ENCODE peak calls at places on chromosome 20, in ten cellular contexts. A, Q, Y, I, Z, H, W, J, P and K are unnamed samples.
A peak's percentile ranks its signal among the peaks of the same experiment; 100 is the strongest.

GRCh38 chr20:11332376-11332775 is 585.3 kb upstream of the BTBD3 start:
- DNase-seq in Q (no peak), W (no peak), Z (no peak), H (no peak), A (peak; percentile 32), P (no peak), I (no peak), Y (no peak), J (no peak), K (no peak)

GRCh38 chr20:10513931-10514575 is 78.9 kb downstream of the SLX4IP start:
- DNase-seq in J (no peak), A (no peak), Z (no peak), P (no peak), I (no peak), Q (no peak), H (no peak), Y (no peak), W (no peak), K (no peak)

GRCh38 chr20:48629960-48630315 is 197.9 kb downstream of the PREX1 start:
- DNase-seq in P (no peak), Y (no peak), A (no peak), J (no peak), Q (no peak), Z (no peak), H (peak; percentile 5), I (no peak), W (no peak), K (no peak)

GRCh38 chr20:58839474-58839874 is 11.2 kb downstream of the GNAS-AS1 start:
- DNase-seq in W (peak; percentile 57), Z (peak; percentile 47), H (no peak), P (no peak), Q (no peak), Y (no peak), J (no peak), I (no peak), A (peak; percentile 24), K (no peak)

GRCh38 chr20:9161308-9161707 is 92.4 kb downstream of the PLCB4 start:
- DNase-seq in H (no peak), J (no peak), Y (no peak), W (no peak), Q (no peak), A (no peak), I (no peak), P (no peak), Z (peak; percentile 18), K (no peak)

GRCh38 chr20:63434599-63435378 is 37.7 kb downstream of the KCNQ2 start:
- DNase-seq in W (peak; percentile 89), A (peak; percentile 18), J (no peak), Y (no peak), Q (no peak), H (peak; percentile 60), I (peak; percentile 74), Z (peak; percentile 47), P (no peak), K (peak; percentile 67)

GRCh38 chr20:61744691-61745396 is 320.8 kb downstream of the TAF4 start:
- DNase-seq in J (no peak), A (peak; percentile 73), Q (no peak), Z (no peak), H (no peak), P (no peak), I (no peak), W (no peak), Y (no peak), K (no peak)

GRCh38 chr20:41175727-41176330 is 38.5 kb downstream of the PLCG1 start:
- DNase-seq in W (no peak), P (no peak), Y (no peak), J (no peak), H (no peak), Q (peak; percentile 34), A (no peak), I (no peak), Z (no peak), K (peak; percentile 7)

GRCh38 chr20:45339084-45339483 is 9.1 kb downstream of the SDC4 start:
- DNase-seq in Z (no peak), P (no peak), A (no peak), W (no peak), H (no peak), I (peak; percentile 61), Y (no peak), J (no peak), Q (no peak), K (peak; percentile 22)

GRCh38 chr20:45338121-45339030 is 9.8 kb downstream of the SDC4 start:
- DNase-seq in Z (no peak), Q (no peak), Y (no peak), P (no peak), I (no peak), A (no peak), W (no peak), J (no peak), H (no peak), K (no peak)

GRCh38 chr20:45336530-45337366 is 11.5 kb downstream of the SDC4 start:
- DNase-seq in W (peak; percentile 73), H (peak; percentile 52), Y (no peak), P (no peak), I (peak; percentile 84), A (peak; percentile 95), Z (peak; percentile 71), J (no peak), Q (peak; percentile 69), K (no peak)

GRCh38 chr20:45339799-45340198 is 8.4 kb downstream of the SDC4 start:
- DNase-seq in P (no peak), Z (no peak), A (no peak), Q (no peak), I (no peak), J (no peak), Y (no peak), W (no peak), H (no peak), K (no peak)

DNA sequence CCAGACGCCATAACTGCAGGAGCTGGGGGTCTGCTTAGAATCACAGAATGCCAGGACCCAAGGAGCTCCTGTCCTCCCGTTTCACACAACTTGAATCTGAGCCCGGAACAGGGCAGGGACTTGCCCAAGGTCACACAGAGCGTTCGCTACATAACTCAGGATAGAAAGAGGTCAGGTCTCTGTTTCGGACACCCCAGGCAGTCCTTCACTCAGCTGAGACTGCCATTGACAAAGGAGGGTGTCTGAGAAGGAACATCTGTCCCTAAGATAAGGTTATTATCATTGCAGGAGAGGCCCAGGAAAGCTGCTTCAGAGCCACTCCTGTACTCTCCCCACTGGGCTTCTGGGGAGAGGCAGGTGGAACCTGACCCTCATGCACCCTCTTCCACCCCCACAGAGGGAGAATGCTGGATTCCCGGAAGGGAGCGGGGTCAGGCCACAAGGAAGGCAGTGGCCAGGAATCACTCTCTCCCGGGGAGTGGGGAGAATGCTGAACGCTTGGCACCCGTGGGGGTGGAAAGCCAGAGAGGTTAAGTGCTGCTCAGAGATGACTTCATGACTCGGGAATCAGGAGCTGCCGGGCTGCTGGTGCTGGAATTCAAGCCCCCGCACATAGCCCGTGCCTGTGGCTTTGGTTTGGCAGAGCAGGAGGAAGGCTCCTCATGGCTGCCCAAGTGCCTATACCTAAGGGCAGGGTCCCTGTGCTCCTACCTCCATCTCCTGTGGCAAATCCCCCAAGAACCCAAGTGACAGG is 10.7 kb downstream of the SDC4 start:
- DNase-seq in Z (peak; percentile 90), I (peak; percentile 66), P (no peak), J (peak; percentile 70), Q (peak; percentile 69), A (peak; percentile 94), Y (peak; percentile 70), W (no peak), H (peak; percentile 75), K (no peak)
- TF ChIP-seq POLR2A in Z (peak; percentile 50), I (peak; percentile 28), P (no peak), J (no peak), Q (no peak), A (no peak), Y (no peak), W (no peak), H (peak; percentile 41), K (peak; percentile 11)

GRCh38 chr20:45918779-45919535 is 7.0 kb upstream of the PLTP start:
- DNase-seq in Q (no peak), I (no peak), J (no peak), A (peak; percentile 21), Y (peak; percentile 33), W (no peak), H (no peak), P (no peak), Z (no peak), K (no peak)

GRCh38 chr20:45919951-45920794 is 8.2 kb upstream of the PLTP start:
- DNase-seq in H (no peak), Z (no peak), I (no peak), Q (no peak), P (no peak), A (peak; percentile 75), Y (peak; percentile 68), W (no peak), J (peak; percentile 52), K (no peak)

GRCh38 chr20:45920795-45921617 is 9.1 kb upstream of the PLTP start:
- DNase-seq in Q (no peak), W (no peak), Z (no peak), H (no peak), Y (peak; percentile 13), P (no peak), J (no peak), I (no peak), A (no peak), K (no peak)

GRCh38 chr20:45919536-45919933 is 7.6 kb upstream of the PLTP start:
- DNase-seq in A (peak; percentile 94), Y (peak; percentile 85), H (peak; percentile 86), P (no peak), Z (peak; percentile 27), W (no peak), J (peak; percentile 72), Q (no peak), I (peak; percentile 72), K (no peak)

GRCh38 chr20:45921618-45922189 is 9.7 kb upstream of the PLTP start:
- DNase-seq in W (no peak), J (no peak), I (no peak), P (no peak), Y (peak; percentile 9), Z (no peak), Q (no peak), A (peak; percentile 30), H (no peak), K (no peak)
- H3K4me1 ChIP-seq in W (no peaks in the 10 kb centered on the region), J (no peaks in the 10 kb centered on the region), I (no peaks in the 10 kb centered on the region), P (peaks cover 78% of the 10 kb centered on the region), Y (peaks cover 40% of the 10 kb centered on the region), Z (peaks cover 6% of the 10 kb centered on the region), Q (peaks cover 7% of the 10 kb centered on the region), A (peaks cover 30% of the 10 kb centered on the region), H (peaks cover 89% of the 10 kb centered on the region), K (peaks cover 58% of the 10 kb centered on the region)

DNA sequence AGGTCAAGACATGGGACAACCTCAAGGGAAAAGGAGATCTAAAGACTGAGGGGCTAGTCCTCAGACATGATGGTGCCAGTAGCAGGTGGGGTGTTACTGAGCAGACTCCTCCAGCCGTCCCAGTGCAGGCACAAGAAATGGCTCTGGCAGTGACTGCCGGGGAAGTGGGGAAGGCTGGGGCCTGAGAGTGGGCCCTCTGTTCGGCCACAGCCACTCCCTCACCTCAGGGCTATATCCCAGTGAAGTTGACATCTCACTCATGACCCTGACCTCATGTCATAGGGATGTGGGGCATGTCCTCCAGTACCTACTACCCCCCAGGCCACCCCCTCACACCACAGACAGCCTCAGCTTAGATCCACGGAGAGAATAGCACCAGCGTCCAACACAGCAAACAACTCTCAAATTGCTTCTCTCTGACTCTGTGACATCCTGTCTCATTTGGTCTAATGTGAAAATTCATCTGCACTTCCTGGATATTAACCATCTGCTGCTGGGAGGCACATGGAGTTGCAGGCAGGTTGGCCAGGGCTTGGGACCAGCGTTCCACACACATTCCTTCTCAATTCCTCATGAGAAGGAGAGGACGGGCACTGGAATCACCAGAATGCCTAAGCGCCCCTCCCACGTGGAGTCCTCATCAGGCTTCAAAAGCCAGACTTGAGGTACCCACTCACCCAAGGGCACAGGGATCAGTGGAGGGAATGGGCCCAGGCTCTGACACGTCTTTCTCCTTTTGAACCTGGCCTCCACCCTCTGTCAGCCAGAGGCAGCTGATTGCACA is 163.7 kb upstream of the CST7 start:
- DNase-seq in J (no peak), Y (no peak), A (peak; percentile 35), H (no peak), I (no peak), Z (no peak), W (no peak), P (no peak), Q (no peak), K (no peak)
- TF ChIP-seq POLR2A in J (no peak), Y (no peak), A (no peak), H (no peak), I (no peak), Z (no peak), W (no peak), P (no peak), Q (no peak), K (no peak)

GRCh38 chr20:56928007-56928406 is 298.9 kb downstream of the TFAP2C start:
- DNase-seq in Z (no peak), Y (no peak), W (no peak), P (no peak), J (no peak), I (no peak), A (no peak), Q (no peak), H (no peak), K (no peak)

GRCh38 chr20:56926501-56926900 is 297.4 kb downstream of the TFAP2C start:
- DNase-seq in H (no peak), W (no peak), J (no peak), P (no peak), I (no peak), A (no peak), Q (no peak), Z (no peak), Y (no peak), K (no peak)

GRCh38 chr20:56932575-56933330 is 303.6 kb downstream of the TFAP2C start:
- DNase-seq in Y (no peak), Q (no peak), P (no peak), I (no peak), W (no peak), A (no peak), Z (no peak), J (no peak), H (no peak), K (no peak)

GRCh38 chr20:56933331-56933698 is 304.2 kb downstream of the TFAP2C start:
- DNase-seq in W (no peak), P (no peak), H (no peak), A (no peak), Y (no peak), Z (no peak), J (no peak), Q (no peak), I (no peak), K (no peak)

DNA sequence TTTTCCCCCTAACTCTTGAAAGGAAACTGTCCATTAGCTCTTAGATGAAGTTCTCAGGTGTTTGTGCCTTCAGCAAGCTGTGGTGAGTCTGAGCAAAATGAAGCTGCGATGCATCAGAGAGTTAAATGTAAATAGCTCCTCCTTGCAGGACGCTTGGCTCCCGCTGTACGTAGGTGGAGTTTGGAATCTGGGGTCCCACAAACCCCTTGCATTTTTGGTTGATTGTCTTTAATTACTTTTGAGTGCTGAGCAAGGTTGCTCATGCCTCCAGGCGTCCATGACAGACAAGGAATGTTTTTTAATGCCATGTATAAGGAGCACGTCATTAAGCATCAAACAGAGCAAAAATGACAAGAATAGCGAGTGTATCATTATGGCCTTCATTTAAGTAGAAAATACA is 300.5 kb downstream of the TFAP2C start:
- DNase-seq in P (no peak), Y (no peak), Z (no peak), Q (no peak), I (no peak), W (no peak), H (no peak), A (no peak), J (no peak), K (no peak)
- H3K4me1 ChIP-seq in P (peaks cover 15% of the 10 kb centered on the region), Y (no peaks in the 10 kb centered on the region), Z (no peaks in the 10 kb centered on the region), Q (no peaks in the 10 kb centered on the region), I (no peaks in the 10 kb centered on the region), W (no peaks in the 10 kb centered on the region), H (peaks cover 9% of the 10 kb centered on the region), A (no peaks in the 10 kb centered on the region), J (no peaks in the 10 kb centered on the region), K (peaks cover 5% of the 10 kb centered on the region)